ENCODE peak calls at places on chromosome 12, in eight cellular contexts. One of them, this sample, is unnamed.

GRCh38 chr12:94240171-94240570 is 91.8 kb downstream of the PLXNC1 start:
- DNase-seq in aorta: no peak
- DNase-seq in breast epithelium: no peak
- DNase-seq in GM23248: no peak
- DNase-seq in neural progenitor cell: no peak
- DNase-seq in endodermal cell: no peak
- DNase-seq in colonic mucosa: no peak
- DNase-seq in lower lobe of right lung: no peak
- DNase-seq in this sample: no peak

GRCh38 chr12:8697476-8698131 is at the start of gene RIMKLB:
- DNase-seq in aorta: peak
- DNase-seq in breast epithelium: peak
- DNase-seq in GM23248: peak
- DNase-seq in neural progenitor cell: peak
- DNase-seq in endodermal cell: peak
- DNase-seq in colonic mucosa: peak
- DNase-seq in lower lobe of right lung: peak
- DNase-seq in this sample: peak

GRCh38 chr12:124347805-124348658 is 53.1 kb downstream of the RFLNA start:
- DNase-seq in aorta: no peak
- DNase-seq in breast epithelium: no peak
- DNase-seq in GM23248: peak
- DNase-seq in neural progenitor cell: peak
- DNase-seq in endodermal cell: peak
- DNase-seq in colonic mucosa: no peak
- DNase-seq in lower lobe of right lung: no peak
- DNase-seq in this sample: no peak

GRCh38 chr12:45989857-45990467 is 412 bp downstream of the SCAF11 start:
- DNase-seq in aorta: peak
- DNase-seq in breast epithelium: peak
- DNase-seq in GM23248: peak
- DNase-seq in neural progenitor cell: peak
- DNase-seq in endodermal cell: peak
- DNase-seq in colonic mucosa: peak
- DNase-seq in lower lobe of right lung: peak
- DNase-seq in this sample: peak

GRCh38 chr12:27911397-27911796 is 61.1 kb downstream of the PTHLH start:
- DNase-seq in aorta: no peak
- DNase-seq in breast epithelium: no peak
- DNase-seq in GM23248: no peak
- DNase-seq in neural progenitor cell: no peak
- DNase-seq in endodermal cell: no peak
- DNase-seq in colonic mucosa: no peak
- DNase-seq in lower lobe of right lung: no peak
- DNase-seq in this sample: no peak

GRCh38 chr12:6927999-6928702 is 392 bp downstream of the ATN1 start:
- DNase-seq in aorta: peak
- DNase-seq in breast epithelium: no peak
- DNase-seq in GM23248: peak
- DNase-seq in neural progenitor cell: peak
- DNase-seq in endodermal cell: peak
- DNase-seq in colonic mucosa: no peak
- DNase-seq in lower lobe of right lung: no peak
- DNase-seq in this sample: no peak

GRCh38 chr12:130993759-130994670 is 40.3 kb downstream of the ADGRD1 start:
- DNase-seq in aorta: no peak
- DNase-seq in breast epithelium: no peak
- DNase-seq in GM23248: no peak
- DNase-seq in neural progenitor cell: no peak
- DNase-seq in endodermal cell: no peak
- DNase-seq in colonic mucosa: no peak
- DNase-seq in lower lobe of right lung: peak
- DNase-seq in this sample: no peak

GRCh38 chr12:48977290-48978281 is 536 bp upstream of the WNT1 start:
- DNase-seq in aorta: peak
- DNase-seq in breast epithelium: no peak
- DNase-seq in GM23248: peak
- DNase-seq in neural progenitor cell: peak
- DNase-seq in endodermal cell: peak
- DNase-seq in colonic mucosa: peak
- DNase-seq in lower lobe of right lung: peak
- DNase-seq in this sample: no peak

GRCh38 chr12:128969480-128970055 is 116.3 kb downstream of the GLT1D1 start:
- DNase-seq in aorta: no peak
- DNase-seq in breast epithelium: no peak
- DNase-seq in GM23248: no peak
- DNase-seq in neural progenitor cell: peak
- DNase-seq in endodermal cell: peak
- DNase-seq in colonic mucosa: no peak
- DNase-seq in lower lobe of right lung: no peak
- DNase-seq in this sample: no peak

GRCh38 chr12:113271853-113272561 is 50.7 kb downstream of the TPCN1 start:
- DNase-seq in aorta: peak
- DNase-seq in breast epithelium: peak
- DNase-seq in GM23248: peak
- DNase-seq in neural progenitor cell: no peak
- DNase-seq in endodermal cell: peak
- DNase-seq in colonic mucosa: peak
- DNase-seq in lower lobe of right lung: peak
- DNase-seq in this sample: no peak

GRCh38 chr12:113274848-113275247 is 53.6 kb downstream of the TPCN1 start:
- DNase-seq in aorta: no peak
- DNase-seq in breast epithelium: no peak
- DNase-seq in GM23248: no peak
- DNase-seq in neural progenitor cell: no peak
- DNase-seq in endodermal cell: no peak
- DNase-seq in colonic mucosa: no peak
- DNase-seq in lower lobe of right lung: no peak
- DNase-seq in this sample: no peak

GRCh38 chr12:113270709-113271009 is 49.4 kb downstream of the TPCN1 start:
- DNase-seq in aorta: peak
- DNase-seq in breast epithelium: no peak
- DNase-seq in GM23248: no peak
- DNase-seq in neural progenitor cell: no peak
- DNase-seq in endodermal cell: no peak
- DNase-seq in colonic mucosa: no peak
- DNase-seq in lower lobe of right lung: no peak
- DNase-seq in this sample: no peak

GRCh38 chr12:113271466-113271852 is 50.2 kb downstream of the TPCN1 start:
- DNase-seq in aorta: no peak
- DNase-seq in breast epithelium: no peak
- DNase-seq in GM23248: no peak
- DNase-seq in neural progenitor cell: no peak
- DNase-seq in endodermal cell: no peak
- DNase-seq in colonic mucosa: no peak
- DNase-seq in lower lobe of right lung: no peak
- DNase-seq in this sample: no peak

DNA sequence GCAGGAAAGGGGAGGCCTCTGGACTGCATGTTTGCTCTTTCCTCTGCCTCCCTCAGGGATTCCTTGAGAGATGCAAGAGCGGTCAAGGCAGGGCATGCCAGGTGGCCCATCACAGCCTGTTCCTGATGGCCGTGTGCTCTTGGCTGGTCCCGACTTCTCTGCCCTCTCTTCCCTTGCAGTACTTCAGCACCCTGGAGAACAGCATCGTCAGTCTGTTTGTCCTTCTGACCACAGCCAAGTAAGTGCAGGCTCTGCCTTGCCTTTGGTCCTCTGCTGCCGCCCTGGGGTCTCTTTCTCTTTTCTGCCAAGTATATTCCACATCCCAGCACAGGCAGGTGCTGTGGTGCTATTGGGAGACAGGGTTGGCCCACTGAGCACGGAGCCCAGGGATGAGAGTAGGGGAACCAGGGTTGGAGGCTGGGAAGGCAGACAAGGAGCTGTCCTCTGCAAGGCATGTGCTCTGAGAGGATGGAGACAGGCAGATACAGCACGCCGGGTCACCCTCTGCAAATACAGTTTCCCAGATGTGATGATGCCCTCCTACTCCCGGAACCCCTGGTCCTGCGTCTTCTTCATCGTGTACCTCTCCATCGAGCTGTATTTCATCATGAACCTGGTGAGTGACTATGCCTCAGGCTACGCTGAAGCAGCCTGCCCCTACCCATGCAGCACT is 51.9 kb downstream of the TPCN1 start:
- DNase-seq in aorta: peak
- DNase-seq in breast epithelium: no peak
- DNase-seq in GM23248: peak
- DNase-seq in neural progenitor cell: no peak
- DNase-seq in endodermal cell: peak
- DNase-seq in colonic mucosa: no peak
- DNase-seq in lower lobe of right lung: no peak
- DNase-seq in this sample: no peak
- H3K27ac ChIP-seq in aorta: peak
- H3K27ac ChIP-seq in breast epithelium: peak
- H3K27ac ChIP-seq in GM23248: no peak
- H3K27ac ChIP-seq in neural progenitor cell: no peak
- H3K27ac ChIP-seq in endodermal cell: no peak
- H3K27ac ChIP-seq in colonic mucosa: no peak
- H3K27ac ChIP-seq in lower lobe of right lung: no peak
- H3K27ac ChIP-seq in this sample: no peak

DNA sequence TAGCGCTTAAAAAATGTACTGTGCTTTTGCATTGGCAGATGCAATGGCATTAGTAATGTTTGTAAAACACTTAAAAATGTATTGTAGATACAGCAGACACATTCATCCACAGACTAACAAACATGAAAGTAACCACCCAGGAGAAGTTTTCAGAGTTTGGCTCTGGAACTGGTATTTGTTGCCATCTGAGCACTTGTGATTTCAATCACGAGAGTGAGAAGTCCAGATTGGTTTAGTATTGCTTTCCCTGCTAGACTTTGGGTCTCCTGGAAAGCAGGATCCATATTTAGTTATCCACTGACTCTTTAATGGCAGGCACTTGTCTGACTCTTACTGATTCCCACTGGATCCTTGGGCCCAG is 13.2 kb downstream of the RASSF8 start:
- DNase-seq in aorta: no peak
- DNase-seq in breast epithelium: no peak
- DNase-seq in GM23248: no peak
- DNase-seq in neural progenitor cell: no peak
- DNase-seq in endodermal cell: no peak
- DNase-seq in colonic mucosa: no peak
- DNase-seq in lower lobe of right lung: no peak
- DNase-seq in this sample: no peak
- H3K27ac ChIP-seq in aorta: no peak
- H3K27ac ChIP-seq in breast epithelium: no peak
- H3K27ac ChIP-seq in GM23248: peak
- H3K27ac ChIP-seq in neural progenitor cell: no peak
- H3K27ac ChIP-seq in endodermal cell: no peak
- H3K27ac ChIP-seq in colonic mucosa: no peak
- H3K27ac ChIP-seq in lower lobe of right lung: no peak
- H3K27ac ChIP-seq in this sample: no peak

DNA sequence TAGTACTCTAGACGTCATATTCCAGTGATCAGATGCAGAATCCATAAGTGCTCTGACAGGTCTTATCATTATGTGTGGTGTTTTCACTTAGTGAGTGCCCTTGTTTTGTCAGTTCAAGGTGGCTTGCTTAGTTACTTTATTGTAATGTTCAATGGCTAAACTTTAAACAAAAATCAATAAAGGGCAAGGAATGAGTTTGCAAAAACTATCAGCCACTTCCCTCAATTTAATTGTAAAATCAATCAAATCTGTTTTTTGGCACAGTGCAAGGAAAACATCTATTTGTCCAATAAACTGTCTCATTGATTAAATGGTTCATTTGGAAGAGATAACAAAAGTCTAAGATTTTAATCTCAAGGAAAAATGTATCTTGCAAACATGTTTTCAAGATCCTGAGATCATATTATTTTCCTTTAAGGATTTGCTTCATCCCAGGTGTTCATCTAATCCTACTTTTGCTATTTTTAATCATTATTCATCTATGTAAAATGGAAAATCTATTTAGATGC is 59.6 kb upstream of the EEA1 start:
- DNase-seq in aorta: no peak
- DNase-seq in breast epithelium: no peak
- DNase-seq in GM23248: no peak
- DNase-seq in neural progenitor cell: no peak
- DNase-seq in endodermal cell: no peak
- DNase-seq in colonic mucosa: no peak
- DNase-seq in lower lobe of right lung: no peak
- DNase-seq in this sample: no peak
- H3K27ac ChIP-seq in aorta: no peak
- H3K27ac ChIP-seq in breast epithelium: no peak
- H3K27ac ChIP-seq in GM23248: no peak
- H3K27ac ChIP-seq in neural progenitor cell: no peak
- H3K27ac ChIP-seq in endodermal cell: no peak
- H3K27ac ChIP-seq in colonic mucosa: no peak
- H3K27ac ChIP-seq in lower lobe of right lung: no peak
- H3K27ac ChIP-seq in this sample: no peak

GRCh38 chr12:52371716-52372115 is 4.4 kb upstream of the KRT85 start:
- DNase-seq in aorta: peak
- DNase-seq in breast epithelium: no peak
- DNase-seq in GM23248: no peak
- DNase-seq in neural progenitor cell: no peak
- DNase-seq in endodermal cell: no peak
- DNase-seq in colonic mucosa: no peak
- DNase-seq in lower lobe of right lung: no peak
- DNase-seq in this sample: no peak
- H3K27ac ChIP-seq in aorta: peak
- H3K27ac ChIP-seq in breast epithelium: peak
- H3K27ac ChIP-seq in GM23248: no peak
- H3K27ac ChIP-seq in neural progenitor cell: no peak
- H3K27ac ChIP-seq in endodermal cell: no peak
- H3K27ac ChIP-seq in colonic mucosa: no peak
- H3K27ac ChIP-seq in lower lobe of right lung: peak
- H3K27ac ChIP-seq in this sample: no peak

DNA sequence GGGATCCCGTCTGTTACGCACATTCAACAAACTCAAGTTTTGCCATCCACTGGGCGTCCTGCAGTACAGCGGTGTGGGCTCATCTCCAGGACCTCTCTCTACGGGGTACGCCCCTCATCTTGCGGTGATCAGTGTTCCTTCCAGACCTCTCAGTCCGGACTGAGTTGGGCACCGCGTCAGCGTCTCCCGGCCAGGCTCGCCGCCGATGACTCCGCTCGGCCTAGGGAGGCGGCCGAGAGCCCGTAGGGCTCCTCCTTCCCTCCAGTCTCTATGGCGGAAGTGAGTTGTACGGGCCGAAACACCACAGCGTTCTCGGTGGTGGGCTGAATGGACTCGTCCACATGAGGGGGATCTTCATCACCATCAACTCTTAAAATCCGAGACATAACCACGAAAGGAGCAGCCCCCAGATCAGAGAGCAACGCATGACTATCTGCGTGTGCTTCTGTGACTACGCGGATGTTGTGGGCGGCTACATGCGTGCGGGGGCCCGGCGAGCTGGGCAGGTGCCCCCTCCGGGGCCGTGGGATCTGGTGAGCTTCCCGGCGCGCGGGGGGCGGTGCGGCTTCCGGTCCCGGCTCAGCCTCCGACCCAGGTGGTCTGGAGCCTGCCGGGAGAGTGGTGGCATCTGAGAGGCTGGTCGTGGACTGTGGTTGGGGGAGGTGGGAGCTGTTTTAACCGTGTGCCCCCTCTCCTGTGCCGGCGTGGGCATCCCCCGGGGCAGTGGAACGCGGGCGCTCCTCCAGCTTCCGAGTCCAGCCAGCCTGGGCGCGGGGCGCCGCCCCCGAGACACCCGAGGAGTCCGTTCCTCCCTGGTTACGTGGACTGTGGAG is at the start of gene ATG101:
- DNase-seq in aorta: peak
- DNase-seq in breast epithelium: peak
- DNase-seq in GM23248: peak
- DNase-seq in neural progenitor cell: peak
- DNase-seq in endodermal cell: peak
- DNase-seq in colonic mucosa: peak
- DNase-seq in lower lobe of right lung: peak
- DNase-seq in this sample: peak
- H3K27ac ChIP-seq in aorta: peak
- H3K27ac ChIP-seq in breast epithelium: peak
- H3K27ac ChIP-seq in GM23248: peak
- H3K27ac ChIP-seq in neural progenitor cell: peak
- H3K27ac ChIP-seq in endodermal cell: peak
- H3K27ac ChIP-seq in colonic mucosa: peak
- H3K27ac ChIP-seq in lower lobe of right lung: peak
- H3K27ac ChIP-seq in this sample: peak

GRCh38 chr12:53056901-53057300 is 7.0 kb downstream of the TNS2 start:
- DNase-seq in aorta: peak
- DNase-seq in breast epithelium: no peak
- DNase-seq in GM23248: no peak
- DNase-seq in neural progenitor cell: no peak
- DNase-seq in endodermal cell: no peak
- DNase-seq in colonic mucosa: no peak
- DNase-seq in lower lobe of right lung: peak
- DNase-seq in this sample: no peak
- H3K27ac ChIP-seq in aorta: no peak
- H3K27ac ChIP-seq in breast epithelium: peak
- H3K27ac ChIP-seq in GM23248: peak
- H3K27ac ChIP-seq in neural progenitor cell: no peak
- H3K27ac ChIP-seq in endodermal cell: no peak
- H3K27ac ChIP-seq in colonic mucosa: no peak
- H3K27ac ChIP-seq in lower lobe of right lung: no peak
- H3K27ac ChIP-seq in this sample: no peak